ENCODE peak calls at places on chromosomes 5 and 9, in five cellular contexts. One of them, this sample, is unnamed.

GRCh38 chr5:36279054-36279698 is 22.5 kb downstream of the RANBP3L start:
- DNase-seq in neuronal stem cell: no peak
- DNase-seq in mesenchymal stem cell: peak
- DNase-seq in trophoblast cell: no peak
- DNase-seq in H1: no peak
- DNase-seq in this sample: no peak

GRCh38 chr5:151703780-151704179 is 17.1 kb upstream of the SPARC start:
- DNase-seq in neuronal stem cell: no peak
- DNase-seq in mesenchymal stem cell: no peak
- DNase-seq in trophoblast cell: no peak
- DNase-seq in H1: no peak
- DNase-seq in this sample: no peak

GRCh38 chr5:170419666-170420065 is 30.5 kb upstream of the KCNMB1 start:
- DNase-seq in neuronal stem cell: no peak
- DNase-seq in mesenchymal stem cell: no peak
- DNase-seq in trophoblast cell: no peak
- DNase-seq in H1: no peak
- DNase-seq in this sample: no peak

GRCh38 chr9:136061405-136061804 is 33.7 kb downstream of the NACC2 start:
- DNase-seq in neuronal stem cell: no peak
- DNase-seq in mesenchymal stem cell: no peak
- DNase-seq in trophoblast cell: no peak
- DNase-seq in H1: no peak
- DNase-seq in this sample: no peak

GRCh38 chr9:134418354-134418753 is 92.1 kb downstream of the RXRA start:
- DNase-seq in neuronal stem cell: no peak
- DNase-seq in mesenchymal stem cell: no peak
- DNase-seq in trophoblast cell: no peak
- DNase-seq in H1: no peak
- DNase-seq in this sample: no peak

GRCh38 chr9:91943876-91944470 is 6.1 kb downstream of the ROR2 start:
- DNase-seq in neuronal stem cell: no peak
- DNase-seq in mesenchymal stem cell: no peak
- DNase-seq in trophoblast cell: peak
- DNase-seq in H1: no peak
- DNase-seq in this sample: no peak

GRCh38 chr9:132505961-132506691 is 76.3 kb upstream of the BARHL1 start:
- DNase-seq in neuronal stem cell: no peak
- DNase-seq in mesenchymal stem cell: no peak
- DNase-seq in trophoblast cell: no peak
- DNase-seq in H1: no peak
- DNase-seq in this sample: no peak

GRCh38 chr5:136064510-136064909 is 35.7 kb downstream of the TGFBI start:
- DNase-seq in neuronal stem cell: no peak
- DNase-seq in mesenchymal stem cell: no peak
- DNase-seq in trophoblast cell: no peak
- DNase-seq in H1: no peak
- DNase-seq in this sample: peak

GRCh38 chr9:69976165-69976564 is 67.5 kb upstream of the MAMDC2 start:
- DNase-seq in neuronal stem cell: no peak
- DNase-seq in mesenchymal stem cell: peak
- DNase-seq in trophoblast cell: peak
- DNase-seq in H1: no peak
- DNase-seq in this sample: no peak

GRCh38 chr9:23322392-23322791 is 503.6 kb downstream of the ELAVL2 start:
- DNase-seq in neuronal stem cell: no peak
- DNase-seq in mesenchymal stem cell: no peak
- DNase-seq in trophoblast cell: no peak
- DNase-seq in H1: no peak
- DNase-seq in this sample: no peak

GRCh38 chr9:35518212-35518917 is 28.5 kb downstream of the RUSC2 start:
- DNase-seq in neuronal stem cell: peak
- DNase-seq in mesenchymal stem cell: peak
- DNase-seq in trophoblast cell: peak
- DNase-seq in H1: no peak
- DNase-seq in this sample: peak

GRCh38 chr9:36988848-36989247 is 45.2 kb downstream of the PAX5 start:
- DNase-seq in neuronal stem cell: no peak
- DNase-seq in mesenchymal stem cell: no peak
- DNase-seq in trophoblast cell: no peak
- DNase-seq in H1: no peak
- DNase-seq in this sample: no peak

GRCh38 chr5:7705261-7705660 is 145.7 kb downstream of the CFAP90 start:
- DNase-seq in neuronal stem cell: no peak
- DNase-seq in mesenchymal stem cell: no peak
- DNase-seq in trophoblast cell: no peak
- DNase-seq in H1: no peak
- DNase-seq in this sample: peak

GRCh38 chr9:2465921-2466460 is 155.6 kb upstream of the VLDLR start:
- DNase-seq in neuronal stem cell: no peak
- DNase-seq in mesenchymal stem cell: no peak
- DNase-seq in trophoblast cell: peak
- DNase-seq in H1: no peak
- DNase-seq in this sample: no peak

GRCh38 chr5:112415552-112415951 is 3.5 kb downstream of the EPB41L4A start:
- DNase-seq in neuronal stem cell: no peak
- DNase-seq in mesenchymal stem cell: no peak
- DNase-seq in trophoblast cell: no peak
- DNase-seq in H1: no peak
- DNase-seq in this sample: no peak

GRCh38 chr9:137276757-137277328 is 683 bp upstream of the TOR4A start:
- DNase-seq in neuronal stem cell: no peak
- DNase-seq in mesenchymal stem cell: peak
- DNase-seq in trophoblast cell: no peak
- DNase-seq in H1: peak
- DNase-seq in this sample: peak

GRCh38 chr5:177592905-177593304 is 902 bp downstream of the TMED9 start:
- DNase-seq in neuronal stem cell: no peak
- DNase-seq in mesenchymal stem cell: no peak
- DNase-seq in trophoblast cell: no peak
- DNase-seq in H1: no peak
- DNase-seq in this sample: no peak

GRCh38 chr9:133115604-133116345 is 5.3 kb downstream of the RALGDS start:
- DNase-seq in neuronal stem cell: no peak
- DNase-seq in mesenchymal stem cell: peak
- DNase-seq in trophoblast cell: peak
- DNase-seq in H1: no peak
- DNase-seq in this sample: no peak

GRCh38 chr9:91902465-91903125 is 47.4 kb downstream of the ROR2 start:
- DNase-seq in neuronal stem cell: no peak
- DNase-seq in mesenchymal stem cell: peak
- DNase-seq in trophoblast cell: no peak
- DNase-seq in H1: no peak
- DNase-seq in this sample: no peak

GRCh38 chr5:116571568-116572321 is 2.9 kb downstream of the SEMA6A start:
- DNase-seq in neuronal stem cell: no peak
- DNase-seq in mesenchymal stem cell: peak
- DNase-seq in trophoblast cell: no peak
- DNase-seq in H1: no peak
- DNase-seq in this sample: no peak

GRCh38 chr9:123453904-123454321 is 97.9 kb downstream of the CRB2 start:
- DNase-seq in neuronal stem cell: no peak
- DNase-seq in mesenchymal stem cell: no peak
- DNase-seq in trophoblast cell: no peak
- DNase-seq in H1: no peak
- DNase-seq in this sample: no peak

GRCh38 chr9:32581512-32582143 is 8.7 kb upstream of the NDUFB6 start:
- DNase-seq in neuronal stem cell: peak
- DNase-seq in mesenchymal stem cell: peak
- DNase-seq in trophoblast cell: peak
- DNase-seq in H1: peak
- DNase-seq in this sample: peak

GRCh38 chr5:95422842-95423241 is 31.7 kb downstream of the FAM81B start:
- DNase-seq in neuronal stem cell: no peak
- DNase-seq in mesenchymal stem cell: no peak
- DNase-seq in trophoblast cell: no peak
- DNase-seq in H1: no peak
- DNase-seq in this sample: no peak

GRCh38 chr9:4222357-4222756 is 77.5 kb downstream of the GLIS3 start:
- DNase-seq in neuronal stem cell: no peak
- DNase-seq in mesenchymal stem cell: peak
- DNase-seq in trophoblast cell: no peak
- DNase-seq in H1: no peak
- DNase-seq in this sample: no peak

GRCh38 chr5:158812381-158812780 is 287.3 kb downstream of the EBF1 start:
- DNase-seq in neuronal stem cell: no peak
- DNase-seq in mesenchymal stem cell: no peak
- DNase-seq in trophoblast cell: no peak
- DNase-seq in H1: peak
- DNase-seq in this sample: peak

GRCh38 chr9:98533132-98533531 is 175.6 kb downstream of the GABBR2 start:
- DNase-seq in neuronal stem cell: no peak
- DNase-seq in mesenchymal stem cell: no peak
- DNase-seq in trophoblast cell: no peak
- DNase-seq in H1: no peak
- DNase-seq in this sample: no peak

GRCh38 chr5:77390795-77391194 is 101.3 kb downstream of the WDR41 start:
- DNase-seq in neuronal stem cell: no peak
- DNase-seq in mesenchymal stem cell: no peak
- DNase-seq in trophoblast cell: peak
- DNase-seq in H1: no peak
- DNase-seq in this sample: no peak

GRCh38 chr5:168172718-168173045 is 118.8 kb upstream of the WWC1 start:
- DNase-seq in neuronal stem cell: no peak
- DNase-seq in mesenchymal stem cell: no peak
- DNase-seq in trophoblast cell: no peak
- DNase-seq in H1: no peak
- DNase-seq in this sample: no peak

GRCh38 chr5:111454198-111454606 is 58.1 kb downstream of the STARD4 start:
- DNase-seq in neuronal stem cell: no peak
- DNase-seq in mesenchymal stem cell: peak
- DNase-seq in trophoblast cell: no peak
- DNase-seq in H1: no peak
- DNase-seq in this sample: no peak

GRCh38 chr5:180352116-180352975 is 790 bp downstream of the GFPT2 start:
- DNase-seq in neuronal stem cell: peak
- DNase-seq in mesenchymal stem cell: peak
- DNase-seq in trophoblast cell: no peak
- DNase-seq in H1: peak
- DNase-seq in this sample: no peak

GRCh38 chr5:84729326-84729725 is 344.6 kb upstream of the EDIL3 start:
- DNase-seq in neuronal stem cell: no peak
- DNase-seq in mesenchymal stem cell: peak
- DNase-seq in trophoblast cell: no peak
- DNase-seq in H1: no peak
- DNase-seq in this sample: no peak

DNA sequence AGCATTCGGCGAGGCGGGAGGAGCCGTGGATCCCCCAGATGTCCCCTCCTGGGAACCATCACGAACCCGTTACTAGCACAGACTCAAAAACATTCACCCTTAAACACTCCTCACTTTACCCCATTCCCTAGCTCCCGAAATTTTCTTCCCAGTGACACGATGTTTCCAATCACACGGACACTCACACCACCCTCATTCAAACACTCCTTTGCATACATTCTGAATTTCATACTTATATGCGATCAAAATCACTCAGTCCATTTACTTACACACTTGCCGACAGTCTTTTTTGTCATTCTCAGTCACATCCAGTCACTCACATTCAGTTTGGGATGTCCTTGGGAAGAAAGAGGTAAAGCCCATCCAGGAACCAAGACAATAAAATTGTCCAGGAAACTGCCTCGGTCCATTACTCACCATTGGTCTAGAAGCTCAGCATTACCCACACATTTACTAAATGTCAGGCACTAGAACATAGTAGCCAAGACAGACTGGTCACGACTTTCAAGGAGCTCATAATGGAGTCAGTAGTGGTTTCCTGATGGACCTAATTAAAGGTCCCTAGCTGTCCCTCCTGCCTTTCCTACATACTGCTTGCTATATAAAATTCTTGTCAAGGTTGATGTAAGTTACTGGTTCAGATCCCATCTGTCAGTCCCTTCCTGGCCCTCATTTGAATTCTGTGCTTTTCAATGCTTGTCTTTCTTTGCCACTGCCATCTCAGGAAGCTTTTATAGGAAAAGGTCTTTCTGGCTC is 574 bp downstream of the SLC35A4 start:
- DNase-seq in neuronal stem cell: no peak
- DNase-seq in mesenchymal stem cell: peak
- DNase-seq in trophoblast cell: no peak
- DNase-seq in H1: no peak
- DNase-seq in this sample: no peak
- H3K14ac ChIP-seq in neuronal stem cell: no peak
- H3K14ac ChIP-seq in mesenchymal stem cell: no peak
- H3K14ac ChIP-seq in trophoblast cell: peak
- H3K14ac ChIP-seq in H1: no peak
- H3K14ac ChIP-seq in this sample: peak

GRCh38 chr5:22615964-22616363 is 237.2 kb downstream of the CDH12 start:
- DNase-seq in neuronal stem cell: no peak
- DNase-seq in mesenchymal stem cell: no peak
- DNase-seq in trophoblast cell: no peak
- DNase-seq in H1: no peak
- DNase-seq in this sample: no peak
- H2BK12ac ChIP-seq in neuronal stem cell: no peak
- H2BK12ac ChIP-seq in mesenchymal stem cell: no peak
- H2BK12ac ChIP-seq in trophoblast cell: no peak
- H2BK12ac ChIP-seq in H1: no peak
- H2BK12ac ChIP-seq in this sample: no peak

GRCh38 chr5:153520952-153521351 is 30.5 kb downstream of the GRIA1 start:
- DNase-seq in neuronal stem cell: no peak
- DNase-seq in mesenchymal stem cell: peak
- DNase-seq in trophoblast cell: no peak
- DNase-seq in H1: no peak
- DNase-seq in this sample: no peak
- H3K14ac ChIP-seq in neuronal stem cell: no peak
- H3K14ac ChIP-seq in mesenchymal stem cell: no peak
- H3K14ac ChIP-seq in trophoblast cell: no peak
- H3K14ac ChIP-seq in H1: no peak
- H3K14ac ChIP-seq in this sample: no peak

DNA sequence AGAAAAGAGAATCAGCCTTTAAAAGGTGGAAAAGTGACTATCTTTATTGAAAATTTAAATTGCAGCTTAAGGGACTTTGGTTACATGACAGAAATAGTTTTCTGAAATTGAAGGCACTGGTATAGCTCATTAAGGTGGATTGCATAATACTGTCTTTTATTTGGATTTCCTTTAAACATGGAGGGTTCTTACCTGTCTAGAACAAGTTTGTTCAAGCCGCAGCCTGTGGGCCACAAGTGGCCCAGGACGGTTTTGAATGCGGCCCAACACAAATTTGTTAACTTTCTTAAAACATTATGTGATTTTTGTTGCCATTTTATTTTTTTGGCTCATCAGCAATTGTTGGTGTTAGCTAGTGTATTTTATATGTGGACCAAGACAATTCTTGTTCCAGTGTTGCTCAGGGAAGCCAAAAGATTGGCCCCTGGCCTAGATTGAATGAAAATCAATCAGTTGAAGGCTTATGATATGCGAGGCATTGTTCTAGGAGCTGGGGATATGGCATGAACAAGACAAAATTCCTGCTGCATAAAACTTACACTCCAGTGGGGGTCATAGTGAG is 18.0 kb downstream of the NNT start:
- DNase-seq in neuronal stem cell: no peak
- DNase-seq in mesenchymal stem cell: no peak
- DNase-seq in trophoblast cell: no peak
- DNase-seq in H1: no peak
- DNase-seq in this sample: no peak
- H2BK12ac ChIP-seq in neuronal stem cell: no peak
- H2BK12ac ChIP-seq in mesenchymal stem cell: no peak
- H2BK12ac ChIP-seq in trophoblast cell: no peak
- H2BK12ac ChIP-seq in H1: no peak
- H2BK12ac ChIP-seq in this sample: no peak